ENCODE peak calls at places on chromosomes 16 and 17, in eight cellular contexts. Z is suprapubic skin, T is upper lobe of left lung, G is SK-N-SH, N is Panc1, X is transverse colon, R is GM12891, J is stomach. K is an unnamed sample.
A peak's percentile ranks its signal among the peaks of the same experiment; 100 is the strongest.

GRCh38 chr17:10612957-10613744 is 44.0 kb downstream of the MYH3 start:
- DNase-seq in Z (no peak), T (no peak), G (no peak), N (no peak), X (no peak), R (no peak), J (no peak), K (no peak)

GRCh38 chr16:85347213-85347591 is 234.9 kb upstream of the CIBAR2 start:
- DNase-seq in Z (no peak), T (peak; percentile 64), G (peak; percentile 63), N (no peak), X (no peak), R (no peak), J (peak; percentile 54), K (no peak)

GRCh38 chr16:14452066-14452465 is 178.0 kb downstream of the PARN start:
- DNase-seq in Z (no peak), T (no peak), G (no peak), N (no peak), X (no peak), R (no peak), J (no peak), K (no peak)

GRCh38 chr17:43598359-43599045 is 52.4 kb upstream of the ETV4 start:
- DNase-seq in Z (no peak), T (no peak), G (no peak), N (no peak), X (no peak), R (no peak), J (no peak), K (no peak)

GRCh38 chr17:72270530-72270929 is 149.7 kb downstream of the SOX9 start:
- DNase-seq in Z (no peak), T (no peak), G (peak; percentile 50), N (peak; percentile 7), X (no peak), R (no peak), J (no peak), K (no peak)

GRCh38 chr16:66936889-66937554 is 1.7 kb downstream of the CES2 start:
- DNase-seq in Z (no peak), T (no peak), G (no peak), N (no peak), X (no peak), R (no peak), J (no peak), K (peak; percentile 10)

GRCh38 chr17:16477255-16477654 is 14.7 kb downstream of the LRRC75A start:
- DNase-seq in Z (no peak), T (no peak), G (no peak), N (no peak), X (peak; percentile 37), R (no peak), J (no peak), K (no peak)

GRCh38 chr17:34177642-34178041 is 77.4 kb upstream of the CCL2 start:
- DNase-seq in Z (no peak), T (no peak), G (no peak), N (no peak), X (no peak), R (no peak), J (no peak), K (no peak)

GRCh38 chr17:15882058-15882720 is 62.7 kb upstream of the ADORA2B start:
- DNase-seq in Z (no peak), T (no peak), G (no peak), N (no peak), X (no peak), R (no peak), J (no peak), K (no peak)

GRCh38 chr16:86577314-86577971 is 906 bp upstream of the FOXL1 start:
- DNase-seq in Z (no peak), T (no peak), G (no peak), N (no peak), X (no peak), R (no peak), J (no peak), K (no peak)

GRCh38 chr17:81420769-81421462 is 25.7 kb downstream of the BAHCC1 start:
- DNase-seq in Z (no peak), T (peak; percentile 70), G (no peak), N (no peak), X (no peak), R (no peak), J (peak; percentile 82), K (no peak)

DNA sequence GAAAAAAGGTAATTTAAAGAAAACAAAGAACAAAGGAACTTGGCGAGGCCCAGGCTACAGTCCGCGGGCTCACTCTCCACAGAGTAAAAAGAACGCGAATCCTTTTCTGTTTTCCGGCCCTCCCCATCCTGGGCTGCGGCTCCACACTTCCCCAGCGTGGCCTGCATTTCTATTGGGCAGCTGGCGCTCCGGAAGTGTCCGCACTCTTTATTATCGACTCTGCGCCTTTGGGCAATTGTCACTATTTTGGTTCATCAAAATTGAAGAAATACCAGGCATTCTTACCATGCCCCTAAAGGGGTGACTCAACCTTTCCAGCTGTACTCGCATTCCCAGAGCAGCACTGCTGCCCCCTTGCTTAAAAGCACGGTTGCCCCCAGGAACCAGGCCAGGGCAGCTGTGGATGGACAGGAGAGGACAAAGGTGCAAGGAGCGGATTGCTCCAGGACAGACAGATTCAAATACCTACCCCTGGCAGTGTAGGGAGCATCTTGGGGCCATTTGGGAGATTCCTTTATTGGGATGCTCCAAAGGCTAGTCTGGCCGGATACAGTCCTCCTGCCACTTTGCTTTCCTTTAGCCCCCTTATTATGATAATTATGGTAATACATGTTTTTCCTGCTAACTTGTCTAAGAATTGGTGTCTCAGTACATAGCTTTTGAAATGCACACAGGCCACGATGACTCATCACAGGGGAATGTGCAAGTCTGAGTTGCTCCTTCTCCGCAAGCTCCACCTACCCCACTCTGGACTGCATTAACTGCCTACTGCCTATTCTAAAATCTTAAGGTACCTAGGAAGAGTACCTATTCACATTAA is 985 bp upstream of the SLFN12 start:
- DNase-seq in Z (peak; percentile 80), T (peak; percentile 94), G (no peak), N (peak; percentile 90), X (peak; percentile 62), R (peak; percentile 28), J (peak; percentile 69), K (peak; percentile 32)
- TF ChIP-seq POLR2AphosphoS5 in Z (no peak), T (peak; percentile 30), G (no peak), N (peak; percentile 27), X (peak; percentile 12), R (no peak), J (no peak), K (no peak)

DNA sequence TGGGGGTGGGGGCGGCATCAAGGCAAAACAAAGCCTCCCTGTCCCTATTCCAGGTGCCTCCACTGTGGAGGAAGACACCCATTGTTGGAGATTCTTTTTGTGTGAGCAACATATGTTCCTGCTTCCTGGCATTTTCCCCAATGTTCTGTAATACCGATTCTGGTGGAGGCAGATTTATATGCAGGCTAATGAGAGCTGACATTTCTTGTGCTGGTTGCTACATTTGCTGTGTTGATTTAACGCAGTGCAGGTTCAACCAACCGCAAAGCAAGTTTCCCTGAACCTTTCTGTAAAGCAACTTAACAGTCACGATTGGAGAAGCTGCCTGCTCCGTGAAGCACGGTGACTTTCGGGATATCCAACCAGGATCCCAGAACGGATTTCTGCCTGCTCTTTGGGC is 260.5 kb downstream of the CBLN1 start:
- DNase-seq in Z (no peak), T (no peak), G (peak; percentile 40), N (no peak), X (no peak), R (no peak), J (no peak), K (no peak)
- TF ChIP-seq POLR2AphosphoS5 in Z (no peak), T (no peak), G (peak; percentile 46), N (no peak), X (peak; percentile 53), R (no peak), J (no peak), K (no peak)

GRCh38 chr16:89920723-89921122 is 2.1 kb downstream of the MC1R start:
- DNase-seq in Z (no peak), T (no peak), G (no peak), N (no peak), X (no peak), R (no peak), J (no peak), K (no peak)

GRCh38 chr16:89922884-89923639 is at the start of gene TUBB3:
- DNase-seq in Z (peak; percentile 67), T (peak; percentile 56), G (peak; percentile 97), N (no peak), X (peak; percentile 58), R (peak; percentile 81), J (peak; percentile 69), K (peak; percentile 73)

GRCh38 chr16:89921131-89921698 is 1.9 kb upstream of the TUBB3 start:
- DNase-seq in Z (peak; percentile 63), T (no peak), G (no peak), N (no peak), X (no peak), R (no peak), J (no peak), K (no peak)

GRCh38 chr16:89922477-89922883 is 662 bp upstream of the TUBB3 start:
- DNase-seq in Z (peak; percentile 87), T (peak; percentile 72), G (peak; percentile 75), N (no peak), X (peak; percentile 66), R (no peak), J (peak; percentile 50), K (no peak)

GRCh38 chr16:89921699-89922476 is 1.3 kb upstream of the TUBB3 start:
- DNase-seq in Z (peak; percentile 78), T (peak; percentile 75), G (peak; percentile 84), N (no peak), X (peak; percentile 59), R (no peak), J (peak; percentile 58), K (no peak)
- TF ChIP-seq POLR2AphosphoS5 in Z (no peak), T (peak; percentile 52), G (peak; percentile 96), N (peak; percentile 65), X (peak; percentile 79), R (no peak), J (no peak), K (no peak)

GRCh38 chr17:31266042-31266441 is 31.0 kb downstream of the OMG start:
- DNase-seq in Z (no peak), T (no peak), G (no peak), N (no peak), X (no peak), R (no peak), J (no peak), K (no peak)

GRCh38 chr17:31272803-31273202 is 24.2 kb downstream of the OMG start:
- DNase-seq in Z (no peak), T (no peak), G (no peak), N (no peak), X (no peak), R (no peak), J (no peak), K (no peak)

GRCh38 chr17:31269178-31269577 is 27.9 kb downstream of the OMG start:
- DNase-seq in Z (no peak), T (no peak), G (no peak), N (no peak), X (no peak), R (no peak), J (no peak), K (no peak)

GRCh38 chr17:31272236-31272635 is 24.8 kb downstream of the OMG start:
- DNase-seq in Z (no peak), T (no peak), G (no peak), N (no peak), X (no peak), R (no peak), J (no peak), K (no peak)

DNA sequence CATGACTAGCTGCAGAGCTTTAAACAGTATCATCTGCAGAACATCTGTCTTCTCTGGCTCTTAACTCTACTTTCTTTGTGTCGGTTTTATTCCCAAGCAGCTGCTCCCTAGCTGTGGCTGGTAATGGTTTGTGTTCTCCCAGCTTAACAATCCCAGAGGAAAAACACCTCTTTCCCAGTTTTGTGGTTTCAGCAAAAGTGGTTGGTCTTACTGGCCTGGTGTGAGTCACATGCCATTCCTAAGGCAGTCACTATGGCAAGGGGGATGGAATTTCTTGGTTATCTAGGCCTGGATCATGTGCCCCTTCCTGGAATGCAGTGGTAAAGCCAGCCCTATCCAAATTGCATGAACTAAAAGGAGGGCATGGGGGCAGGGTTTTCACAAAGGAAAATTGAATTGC is 27.4 kb downstream of the OMG start:
- DNase-seq in Z (no peak), T (no peak), G (no peak), N (peak; percentile 24), X (no peak), R (no peak), J (no peak), K (no peak)
- TF ChIP-seq POLR2AphosphoS5 in Z (no peak), T (no peak), G (peak; percentile 82), N (no peak), X (no peak), R (no peak), J (no peak), K (no peak)

K was measured in GM12892.